ENCODE peak calls at places on chromosome 1, in six cellular contexts. L is fibroblast of lung, I is mammary epithelial cell, T is T-cell, F is WTC11, C is AG10803. N is an unnamed sample.

GRCh38 chr1:222923506-222923905 is 108.7 kb downstream of the DISP1 start:
- DNase-seq in L (peak; percentile 30), I (no peak), T (no peak), F (no peak), C (no peak), N (peak; percentile 20)

GRCh38 chr1:168772428-168772827 is 43.4 kb upstream of the DPT start:
- DNase-seq in L (no peak), I (no peak), T (no peak), F (no peak), C (no peak), N (no peak)

GRCh38 chr1:42302034-42302433 is 33.0 kb downstream of the FOXJ3 start:
- DNase-seq in L (no peak), I (no peak), T (no peak), F (no peak), C (no peak), N (no peak)

GRCh38 chr1:238642231-238642630 is 744.1 kb upstream of the CHRM3 start:
- DNase-seq in L (peak; percentile 88), I (no peak), T (no peak), F (no peak), C (peak; percentile 42), N (peak; percentile 81)

GRCh38 chr1:214459895-214460294 is 91.5 kb downstream of the PTPN14 start:
- DNase-seq in L (no peak), I (no peak), T (no peak), F (no peak), C (no peak), N (no peak)

GRCh38 chr1:115807723-115808122 is 33.2 kb downstream of the NHLH2 start:
- DNase-seq in L (peak; percentile 59), I (peak; percentile 71), T (no peak), F (peak; percentile 48), C (peak; percentile 80), N (peak; percentile 87)

GRCh38 chr1:156502749-156503671 is 2.4 kb upstream of the MEF2D start:
- DNase-seq in L (peak; percentile 95), I (peak; percentile 87), T (no peak), F (peak; percentile 84), C (peak; percentile 95), N (peak; percentile 97)

GRCh38 chr1:9426291-9426711 is 113.0 kb upstream of the SLC25A33 start:
- DNase-seq in L (peak; percentile 32), I (no peak), T (peak; percentile 69), F (no peak), C (no peak), N (no peak)

GRCh38 chr1:205916541-205916940 is 26.7 kb downstream of the SLC26A9 start:
- DNase-seq in L (peak; percentile 56), I (peak; percentile 29), T (no peak), F (no peak), C (peak; percentile 55), N (peak; percentile 65)

GRCh38 chr1:74193908-74194307 is 4.1 kb downstream of the LRRIQ3 start:
- DNase-seq in L (peak; percentile 62), I (peak; percentile 11), T (no peak), F (no peak), C (peak; percentile 36), N (peak; percentile 71)

GRCh38 chr1:31182352-31182751 is 57.3 kb downstream of the NKAIN1 start:
- DNase-seq in L (peak; percentile 90), I (peak; percentile 96), T (peak; percentile 34), F (peak; percentile 90), C (peak; percentile 88), N (peak; percentile 87)